ENCODE peak calls at places on chromosomes 7 and 10, in ten cellular contexts. One of them, this sample, is unnamed.

GRCh38 chr7:465710-466400 is 53.8 kb downstream of the PDGFA start:
- DNase-seq in AG04450: no peak
- DNase-seq in neural crest cell: no peak
- DNase-seq in PC-3: no peak
- DNase-seq in gastrocnemius medialis: no peak
- DNase-seq in B cell: peak; percentile 34
- DNase-seq in thoracic aorta: no peak
- DNase-seq in endodermal cell: no peak
- DNase-seq in brain microvascular endothelial cell: no peak
- DNase-seq in PC-9: no peak
- DNase-seq in this sample: peak; percentile 17

GRCh38 chr7:135197343-135197742 is 14.0 kb downstream of the WDR91 start:
- DNase-seq in AG04450: no peak
- DNase-seq in neural crest cell: no peak
- DNase-seq in PC-3: no peak
- DNase-seq in gastrocnemius medialis: no peak
- DNase-seq in B cell: no peak
- DNase-seq in thoracic aorta: no peak
- DNase-seq in endodermal cell: no peak
- DNase-seq in brain microvascular endothelial cell: no peak
- DNase-seq in PC-9: peak; percentile 6
- DNase-seq in this sample: no peak

GRCh38 chr7:73737491-73738219 is 947 bp downstream of the ABHD11 start:
- DNase-seq in AG04450: no peak
- DNase-seq in neural crest cell: no peak
- DNase-seq in PC-3: no peak
- DNase-seq in gastrocnemius medialis: no peak
- DNase-seq in B cell: no peak
- DNase-seq in thoracic aorta: no peak
- DNase-seq in endodermal cell: no peak
- DNase-seq in brain microvascular endothelial cell: no peak
- DNase-seq in PC-9: no peak
- DNase-seq in this sample: no peak

GRCh38 chr7:74040101-74040790 is 12.3 kb downstream of the ELN start:
- DNase-seq in AG04450: no peak
- DNase-seq in neural crest cell: no peak
- DNase-seq in PC-3: no peak
- DNase-seq in gastrocnemius medialis: no peak
- DNase-seq in B cell: no peak
- DNase-seq in thoracic aorta: no peak
- DNase-seq in endodermal cell: no peak
- DNase-seq in brain microvascular endothelial cell: no peak
- DNase-seq in PC-9: no peak
- DNase-seq in this sample: no peak

GRCh38 chr7:117133125-117133524 is 179.8 kb downstream of the ST7 start:
- DNase-seq in AG04450: no peak
- DNase-seq in neural crest cell: no peak
- DNase-seq in PC-3: no peak
- DNase-seq in gastrocnemius medialis: no peak
- DNase-seq in B cell: no peak
- DNase-seq in thoracic aorta: no peak
- DNase-seq in endodermal cell: no peak
- DNase-seq in brain microvascular endothelial cell: no peak
- DNase-seq in PC-9: no peak
- DNase-seq in this sample: no peak

GRCh38 chr10:58209669-58210068 is 58.0 kb downstream of the IPMK start:
- DNase-seq in AG04450: no peak
- DNase-seq in neural crest cell: no peak
- DNase-seq in PC-3: no peak
- DNase-seq in gastrocnemius medialis: no peak
- DNase-seq in B cell: no peak
- DNase-seq in thoracic aorta: no peak
- DNase-seq in endodermal cell: no peak
- DNase-seq in brain microvascular endothelial cell: peak; percentile 5
- DNase-seq in PC-9: no peak
- DNase-seq in this sample: no peak

GRCh38 chr7:155918720-155919399 is 106.6 kb upstream of the SHH start:
- DNase-seq in AG04450: peak; percentile 85
- DNase-seq in neural crest cell: no peak
- DNase-seq in PC-3: peak; percentile 94
- DNase-seq in gastrocnemius medialis: no peak
- DNase-seq in B cell: no peak
- DNase-seq in thoracic aorta: no peak
- DNase-seq in endodermal cell: no peak
- DNase-seq in brain microvascular endothelial cell: peak; percentile 99
- DNase-seq in PC-9: peak; percentile 99
- DNase-seq in this sample: no peak

GRCh38 chr10:33273295-33274002 is 61.0 kb downstream of the NRP1 start:
- DNase-seq in AG04450: peak; percentile 88
- DNase-seq in neural crest cell: no peak
- DNase-seq in PC-3: peak; percentile 100
- DNase-seq in gastrocnemius medialis: peak; percentile 61
- DNase-seq in B cell: no peak
- DNase-seq in thoracic aorta: peak; percentile 64
- DNase-seq in endodermal cell: peak; percentile 63
- DNase-seq in brain microvascular endothelial cell: peak; percentile 90
- DNase-seq in PC-9: peak; percentile 94
- DNase-seq in this sample: no peak

GRCh38 chr7:82699773-82700186 is 256.2 kb upstream of the CACNA2D1 start:
- DNase-seq in AG04450: no peak
- DNase-seq in neural crest cell: no peak
- DNase-seq in PC-3: peak; percentile 96
- DNase-seq in gastrocnemius medialis: no peak
- DNase-seq in B cell: no peak
- DNase-seq in thoracic aorta: no peak
- DNase-seq in endodermal cell: no peak
- DNase-seq in brain microvascular endothelial cell: peak; percentile 25
- DNase-seq in PC-9: peak; percentile 89
- DNase-seq in this sample: no peak

GRCh38 chr7:101496017-101496416 is 133.1 kb downstream of the MYL10 start:
- DNase-seq in AG04450: no peak
- DNase-seq in neural crest cell: no peak
- DNase-seq in PC-3: no peak
- DNase-seq in gastrocnemius medialis: no peak
- DNase-seq in B cell: no peak
- DNase-seq in thoracic aorta: no peak
- DNase-seq in endodermal cell: no peak
- DNase-seq in brain microvascular endothelial cell: no peak
- DNase-seq in PC-9: no peak
- DNase-seq in this sample: no peak

GRCh38 chr7:125033506-125033905 is 103.9 kb upstream of the POT1 start:
- DNase-seq in AG04450: no peak
- DNase-seq in neural crest cell: no peak
- DNase-seq in PC-3: no peak
- DNase-seq in gastrocnemius medialis: no peak
- DNase-seq in B cell: no peak
- DNase-seq in thoracic aorta: no peak
- DNase-seq in endodermal cell: peak; percentile 59
- DNase-seq in brain microvascular endothelial cell: no peak
- DNase-seq in PC-9: no peak
- DNase-seq in this sample: no peak

GRCh38 chr10:43257210-43258031 is 9.4 kb downstream of the RASGEF1A start:
- DNase-seq in AG04450: no peak
- DNase-seq in neural crest cell: no peak
- DNase-seq in PC-3: no peak
- DNase-seq in gastrocnemius medialis: no peak
- DNase-seq in B cell: no peak
- DNase-seq in thoracic aorta: no peak
- DNase-seq in endodermal cell: no peak
- DNase-seq in brain microvascular endothelial cell: no peak
- DNase-seq in PC-9: no peak
- DNase-seq in this sample: peak; percentile 16

GRCh38 chr7:16753932-16754571 is 497 bp downstream of the TSPAN13 start:
- DNase-seq in AG04450: no peak
- DNase-seq in neural crest cell: peak; percentile 59
- DNase-seq in PC-3: peak; percentile 27
- DNase-seq in gastrocnemius medialis: no peak
- DNase-seq in B cell: peak; percentile 55
- DNase-seq in thoracic aorta: no peak
- DNase-seq in endodermal cell: peak; percentile 90
- DNase-seq in brain microvascular endothelial cell: peak; percentile 20
- DNase-seq in PC-9: no peak
- DNase-seq in this sample: peak; percentile 67

GRCh38 chr7:43291789-43292188 is 179.3 kb downstream of the HECW1 start:
- DNase-seq in AG04450: no peak
- DNase-seq in neural crest cell: no peak
- DNase-seq in PC-3: no peak
- DNase-seq in gastrocnemius medialis: no peak
- DNase-seq in B cell: no peak
- DNase-seq in thoracic aorta: no peak
- DNase-seq in endodermal cell: no peak
- DNase-seq in brain microvascular endothelial cell: no peak
- DNase-seq in PC-9: no peak
- DNase-seq in this sample: no peak

GRCh38 chr10:86523348-86523747 is 1.8 kb upstream of the WAPL start:
- DNase-seq in AG04450: no peak
- DNase-seq in neural crest cell: no peak
- DNase-seq in PC-3: peak; percentile 43
- DNase-seq in gastrocnemius medialis: no peak
- DNase-seq in B cell: no peak
- DNase-seq in thoracic aorta: no peak
- DNase-seq in endodermal cell: no peak
- DNase-seq in brain microvascular endothelial cell: no peak
- DNase-seq in PC-9: no peak
- DNase-seq in this sample: no peak

GRCh38 chr7:90955641-90956207 is 308.5 kb upstream of the FZD1 start:
- DNase-seq in AG04450: no peak
- DNase-seq in neural crest cell: no peak
- DNase-seq in PC-3: no peak
- DNase-seq in gastrocnemius medialis: no peak
- DNase-seq in B cell: no peak
- DNase-seq in thoracic aorta: no peak
- DNase-seq in endodermal cell: no peak
- DNase-seq in brain microvascular endothelial cell: no peak
- DNase-seq in PC-9: no peak
- DNase-seq in this sample: no peak

GRCh38 chr10:22988581-22989360 is 60.9 kb downstream of the ARMC3 start:
- DNase-seq in AG04450: peak; percentile 23
- DNase-seq in neural crest cell: peak; percentile 65
- DNase-seq in PC-3: peak; percentile 73
- DNase-seq in gastrocnemius medialis: peak; percentile 32
- DNase-seq in B cell: peak; percentile 73
- DNase-seq in thoracic aorta: no peak
- DNase-seq in endodermal cell: peak; percentile 72
- DNase-seq in brain microvascular endothelial cell: peak; percentile 32
- DNase-seq in PC-9: no peak
- DNase-seq in this sample: no peak

DNA sequence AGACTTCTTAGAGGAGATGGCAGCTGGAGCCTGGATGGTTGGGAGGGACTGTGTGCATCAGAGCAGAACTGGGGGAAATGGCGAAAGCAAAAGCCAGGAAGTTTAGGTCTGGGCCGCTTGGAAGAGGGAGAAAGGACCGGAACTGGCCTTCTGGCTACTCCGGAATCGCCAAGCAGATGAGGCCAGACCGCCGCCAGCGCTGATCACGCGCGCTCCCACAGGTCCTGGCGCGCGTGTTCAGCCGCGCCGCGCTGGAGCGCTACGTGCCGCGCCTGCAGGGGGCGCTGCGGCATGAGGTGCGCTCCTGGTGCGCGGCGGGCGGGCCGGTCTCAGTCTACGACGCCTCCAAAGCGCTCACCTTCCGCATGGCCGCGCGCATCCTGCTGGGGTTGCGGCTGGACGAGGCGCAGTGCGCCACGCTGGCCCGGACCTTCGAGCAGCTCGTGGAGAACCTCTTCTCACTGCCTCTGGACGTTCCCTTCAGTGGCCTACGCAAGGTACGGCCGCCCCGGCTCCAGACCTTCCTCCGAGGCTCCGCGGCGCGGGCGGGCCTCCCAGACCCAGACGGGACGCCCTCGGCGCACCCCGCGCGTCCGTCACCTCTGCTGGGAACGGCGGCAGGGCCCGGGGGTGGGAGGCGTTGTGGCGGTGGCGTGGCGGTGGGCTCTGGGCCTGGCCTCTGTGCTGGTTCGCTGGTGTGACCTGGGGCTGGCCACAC is 2.1 kb downstream of the CYP26C1 start:
- DNase-seq in AG04450: no peak
- DNase-seq in neural crest cell: no peak
- DNase-seq in PC-3: no peak
- DNase-seq in gastrocnemius medialis: no peak
- DNase-seq in B cell: no peak
- DNase-seq in thoracic aorta: no peak
- DNase-seq in endodermal cell: peak; percentile 88
- DNase-seq in brain microvascular endothelial cell: no peak
- DNase-seq in PC-9: no peak
- DNase-seq in this sample: no peak
- TF ChIP-seq CTCF in AG04450: peak; percentile 47
- TF ChIP-seq CTCF in neural crest cell: peak; percentile 67
- TF ChIP-seq CTCF in PC-3: no peak
- TF ChIP-seq CTCF in gastrocnemius medialis: peak; percentile 28
- TF ChIP-seq CTCF in B cell: peak; percentile 49
- TF ChIP-seq CTCF in thoracic aorta: peak; percentile 53
- TF ChIP-seq CTCF in endodermal cell: peak; percentile 97
- TF ChIP-seq CTCF in brain microvascular endothelial cell: peak; percentile 32
- TF ChIP-seq CTCF in PC-9: no peak
- TF ChIP-seq CTCF in this sample: peak; percentile 70

DNA sequence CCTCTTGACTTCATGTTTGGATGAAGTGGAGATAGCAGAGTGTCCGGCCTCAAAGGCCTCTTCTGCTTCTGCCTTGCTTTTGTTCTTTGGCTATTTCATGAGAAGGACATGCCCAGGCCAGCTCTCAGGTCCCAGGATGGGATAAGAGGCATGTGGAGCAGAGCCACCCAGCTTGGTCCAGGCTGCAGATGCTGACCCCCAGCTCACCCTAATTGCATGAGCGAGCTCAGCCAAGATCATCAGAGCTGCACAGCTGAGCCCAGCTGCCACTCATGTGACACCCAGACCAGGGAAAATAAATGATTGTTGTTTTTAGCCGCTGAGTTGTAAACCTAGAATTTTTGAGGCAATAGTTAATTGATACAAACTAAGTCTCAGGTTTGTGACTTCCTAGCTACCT is 230.0 kb downstream of the PHF14 start:
- DNase-seq in AG04450: no peak
- DNase-seq in neural crest cell: no peak
- DNase-seq in PC-3: no peak
- DNase-seq in gastrocnemius medialis: no peak
- DNase-seq in B cell: no peak
- DNase-seq in thoracic aorta: no peak
- DNase-seq in endodermal cell: no peak
- DNase-seq in brain microvascular endothelial cell: no peak
- DNase-seq in PC-9: no peak
- DNase-seq in this sample: no peak
- TF ChIP-seq CTCF in AG04450: no peak
- TF ChIP-seq CTCF in neural crest cell: no peak
- TF ChIP-seq CTCF in PC-3: no peak
- TF ChIP-seq CTCF in gastrocnemius medialis: no peak
- TF ChIP-seq CTCF in B cell: no peak
- TF ChIP-seq CTCF in thoracic aorta: no peak
- TF ChIP-seq CTCF in endodermal cell: no peak
- TF ChIP-seq CTCF in brain microvascular endothelial cell: no peak
- TF ChIP-seq CTCF in PC-9: no peak
- TF ChIP-seq CTCF in this sample: no peak

GRCh38 chr7:25949672-25950487 is 202.1 kb upstream of the NFE2L3 start:
- DNase-seq in AG04450: no peak
- DNase-seq in neural crest cell: peak; percentile 54
- DNase-seq in PC-3: no peak
- DNase-seq in gastrocnemius medialis: no peak
- DNase-seq in B cell: no peak
- DNase-seq in thoracic aorta: no peak
- DNase-seq in endodermal cell: peak; percentile 83
- DNase-seq in brain microvascular endothelial cell: no peak
- DNase-seq in PC-9: no peak
- DNase-seq in this sample: peak; percentile 64
- TF ChIP-seq CTCF in AG04450: no peak
- TF ChIP-seq CTCF in neural crest cell: peak; percentile 47
- TF ChIP-seq CTCF in PC-3: no peak
- TF ChIP-seq CTCF in gastrocnemius medialis: no peak
- TF ChIP-seq CTCF in B cell: no peak
- TF ChIP-seq CTCF in thoracic aorta: no peak
- TF ChIP-seq CTCF in endodermal cell: peak; percentile 65
- TF ChIP-seq CTCF in brain microvascular endothelial cell: no peak
- TF ChIP-seq CTCF in PC-9: no peak
- TF ChIP-seq CTCF in this sample: no peak

GRCh38 chr7:80133361-80134104 is 1.1 kb upstream of the GNAI1 start:
- DNase-seq in AG04450: no peak
- DNase-seq in neural crest cell: no peak
- DNase-seq in PC-3: peak; percentile 41
- DNase-seq in gastrocnemius medialis: no peak
- DNase-seq in B cell: no peak
- DNase-seq in thoracic aorta: no peak
- DNase-seq in endodermal cell: peak; percentile 69
- DNase-seq in brain microvascular endothelial cell: no peak
- DNase-seq in PC-9: no peak
- DNase-seq in this sample: no peak
- TF ChIP-seq CTCF in AG04450: peak; percentile 18
- TF ChIP-seq CTCF in neural crest cell: peak; percentile 22
- TF ChIP-seq CTCF in PC-3: peak; percentile 39
- TF ChIP-seq CTCF in gastrocnemius medialis: no peak
- TF ChIP-seq CTCF in B cell: no peak
- TF ChIP-seq CTCF in thoracic aorta: no peak
- TF ChIP-seq CTCF in endodermal cell: no peak
- TF ChIP-seq CTCF in brain microvascular endothelial cell: peak; percentile 45
- TF ChIP-seq CTCF in PC-9: no peak
- TF ChIP-seq CTCF in this sample: no peak